ENCODE peak calls at places on chromosomes 16 and 17, in nine cellular contexts. Z is NAMALWA; D is GM10248; U is A549; Q is uterus; Y is cardiac muscle cell; I is CD4-positive, alpha-beta T cell; B is MM.1S; A is A673. C is an unnamed sample.

GRCh38 chr17:32852811-32853210 is 24.1 kb downstream of the MYO1D start:
- DNase-seq in Z (no peak), Y (peak), I (no peak), Q (no peak), B (no peak), A (no peak), D (no peak), U (no peak), C (no peak)

GRCh38 chr17:42325026-42325425 is 36.7 kb downstream of the STAT5A start:
- DNase-seq in A (no peak), B (no peak), Y (peak), Q (peak), D (no peak), I (no peak), Z (no peak), U (peak), C (no peak)

GRCh38 chr17:73952136-73952497 is 251.4 kb upstream of the RPL38 start:
- DNase-seq in A (peak), Y (peak), Z (no peak), D (no peak), I (no peak), Q (no peak), B (no peak), U (no peak), C (no peak)

GRCh38 chr17:66713533-66714042 is 121.3 kb upstream of the CACNG5 start:
- DNase-seq in U (peak), Y (no peak), B (no peak), Z (no peak), Q (no peak), I (no peak), A (no peak), D (peak), C (no peak)

GRCh38 chr16:85587763-85588474 is 25.2 kb upstream of the GSE1 start:
- DNase-seq in Z (no peak), B (no peak), I (no peak), U (no peak), Y (no peak), Q (no peak), D (no peak), A (no peak), C (no peak)

GRCh38 chr17:82888583-82889495 is 49.0 kb upstream of the ZNF750 start:
- DNase-seq in I (no peak), Q (no peak), Y (no peak), Z (no peak), D (no peak), A (no peak), B (no peak), U (no peak), C (peak)

GRCh38 chr17:82088838-82089722 is 9.0 kb downstream of the FASN start:
- DNase-seq in A (no peak), I (no peak), B (no peak), Q (no peak), Z (no peak), D (no peak), U (no peak), Y (no peak), C (no peak)

GRCh38 chr17:4518901-4519300 is 20.2 kb downstream of the SPNS2 start:
- DNase-seq in Z (no peak), B (no peak), Y (no peak), D (no peak), U (no peak), Q (no peak), A (no peak), I (no peak), C (no peak)

GRCh38 chr16:34078697-34079096 is 619.3 kb downstream of the TP53TG3F start:
- DNase-seq in A (no peak), U (no peak), Q (no peak), Y (peak), I (no peak), Z (peak), D (no peak), B (no peak), C (no peak)

GRCh38 chr17:17186051-17186450 is 20.1 kb downstream of the PLD6 start:
- DNase-seq in Q (no peak), U (no peak), I (no peak), Z (no peak), Y (no peak), A (no peak), D (peak), B (no peak), C (peak)

GRCh38 chr16:77669057-77669456 is 53.3 kb upstream of the NUDT7 start:
- DNase-seq in U (no peak), A (no peak), D (no peak), Q (no peak), Z (no peak), B (no peak), I (no peak), Y (no peak), C (no peak)

GRCh38 chr17:46135879-46136562 is 57.2 kb downstream of the KANSL1 start:
- DNase-seq in I (no peak), Q (no peak), Z (no peak), Y (no peak), D (no peak), B (no peak), A (no peak), U (no peak), C (no peak)

GRCh38 chr17:42177684-42178083 is 3.3 kb downstream of the KCNH4 start:
- DNase-seq in U (peak), Z (no peak), B (no peak), Y (no peak), I (no peak), D (no peak), Q (no peak), A (no peak), C (no peak)

GRCh38 chr17:40452921-40453378 is 9.7 kb downstream of the IGFBP4 start:
- DNase-seq in Z (no peak), D (no peak), Q (no peak), A (no peak), I (no peak), Y (no peak), B (no peak), U (peak), C (peak)

GRCh38 chr17:48907713-48908046 is 527 bp upstream of the UBE2Z start:
- DNase-seq in B (peak), A (no peak), I (no peak), Y (peak), Z (no peak), Q (no peak), D (no peak), U (peak), C (no peak)